ENCODE peak calls at places on chromosome 14, in six cellular contexts. L, T, P, Z, X and J are unnamed samples.

GRCh38 chr14:56092761-56093160 is 25.4 kb upstream of the PELI2 start:
- DNase-seq in L (no peak), T (no peak), P (no peak), Z (no peak), X (no peak), J (no peak)

GRCh38 chr14:101065246-101065645 is 161.7 kb upstream of the RTL1 start:
- DNase-seq in L (no peak), T (no peak), P (no peak), Z (no peak), X (no peak), J (no peak)

GRCh38 chr14:75399819-75400678 is 27.8 kb upstream of the JDP2 start:
- DNase-seq in L (peak; percentile 98), T (no peak), P (peak; percentile 73), Z (peak; percentile 98), X (peak; percentile 92), J (no peak)

GRCh38 chr14:21042918-21043317 is 756 bp downstream of the RNASE7 start:
- DNase-seq in L (peak; percentile 38), T (no peak), P (peak; percentile 25), Z (peak; percentile 44), X (no peak), J (no peak)

GRCh38 chr14:70838076-70838475 is 28.8 kb upstream of the MAP3K9 start:
- DNase-seq in L (no peak), T (no peak), P (no peak), Z (no peak), X (no peak), J (no peak)

GRCh38 chr14:21264025-21264801 is 5.0 kb downstream of the HNRNPC start:
- DNase-seq in L (no peak), T (no peak), P (peak; percentile 77), Z (no peak), X (no peak), J (no peak)

GRCh38 chr14:94171208-94171607 is 2.9 kb upstream of the PPP4R4 start:
- DNase-seq in L (no peak), T (no peak), P (peak; percentile 34), Z (no peak), X (no peak), J (no peak)

GRCh38 chr14:90573385-90574105 is 176.7 kb downstream of the CALM1 start:
- DNase-seq in L (no peak), T (peak; percentile 91), P (no peak), Z (no peak), X (no peak), J (no peak)

GRCh38 chr14:77967110-77967509 is 167.2 kb downstream of the ADCK1 start:
- DNase-seq in L (no peak), T (no peak), P (no peak), Z (no peak), X (no peak), J (no peak)

GRCh38 chr14:85574849-85575616 is 45.1 kb downstream of the FLRT2 start:
- DNase-seq in L (no peak), T (no peak), P (no peak), Z (no peak), X (no peak), J (no peak)

GRCh38 chr14:75981426-75981825 is 369 bp downstream of the TGFB3 start:
- DNase-seq in L (peak; percentile 33), T (peak; percentile 12), P (no peak), Z (no peak), X (no peak), J (no peak)

GRCh38 chr14:94341654-94342333 is 18.7 kb upstream of the SERPINA6 start:
- DNase-seq in L (no peak), T (no peak), P (peak; percentile 70), Z (no peak), X (no peak), J (no peak)

GRCh38 chr14:50260511-50260910 is 29.1 kb upstream of the SOS2 start:
- DNase-seq in L (no peak), T (peak; percentile 29), P (peak; percentile 49), Z (no peak), X (no peak), J (no peak)

GRCh38 chr14:105474478-105475268 is at the start of gene CRIP2:
- DNase-seq in L (no peak), T (peak; percentile 29), P (peak; percentile 33), Z (no peak), X (no peak), J (no peak)

GRCh38 chr14:50792058-50792477 is 38.9 kb downstream of the NIN start:
- DNase-seq in L (no peak), T (no peak), P (no peak), Z (no peak), X (no peak), J (no peak)

GRCh38 chr14:34053666-34054065 is 102.8 kb upstream of the EGLN3 start:
- DNase-seq in L (no peak), T (no peak), P (peak; percentile 40), Z (no peak), X (no peak), J (no peak)

GRCh38 chr14:104144911-104145825 is 6.8 kb downstream of the KIF26A start:
- DNase-seq in L (no peak), T (no peak), P (no peak), Z (no peak), X (peak; percentile 46), J (no peak)

GRCh38 chr14:75822522-75823288 is 159.1 kb downstream of the TGFB3 start:
- DNase-seq in L (no peak), T (no peak), P (peak; percentile 81), Z (no peak), X (no peak), J (no peak)

GRCh38 chr14:100294213-100294962 is 11.9 kb downstream of the SLC25A29 start:
- DNase-seq in L (no peak), T (peak; percentile 27), P (no peak), Z (no peak), X (no peak), J (no peak)

GRCh38 chr14:94681300-94682060 is 69.3 kb downstream of the SERPINA3 start:
- DNase-seq in L (peak; percentile 58), T (peak; percentile 22), P (peak; percentile 32), Z (peak; percentile 34), X (no peak), J (no peak)

GRCh38 chr14:100546051-100546443 is 41.2 kb downstream of the BEGAIN start:
- DNase-seq in L (no peak), T (no peak), P (no peak), Z (no peak), X (peak; percentile 65), J (no peak)

GRCh38 chr14:57737598-57737997 is 128.3 kb downstream of the SLC35F4 start:
- DNase-seq in L (no peak), T (no peak), P (peak; percentile 13), Z (no peak), X (no peak), J (no peak)

GRCh38 chr14:76876076-76876475 is 49.9 kb downstream of the LRRC74A start:
- DNase-seq in L (peak; percentile 67), T (peak; percentile 62), P (peak; percentile 67), Z (peak; percentile 45), X (no peak), J (peak; percentile 55)

GRCh38 chr14:38101679-38102078 is 106.0 kb upstream of the SSTR1 start:
- DNase-seq in L (no peak), T (no peak), P (no peak), Z (no peak), X (no peak), J (no peak)

GRCh38 chr14:53881161-53881846 is 75.3 kb downstream of the BMP4 start:
- DNase-seq in L (no peak), T (no peak), P (peak; percentile 21), Z (no peak), X (no peak), J (no peak)

GRCh38 chr14:104930526-104931322 is 6.0 kb downstream of the PLD4 start:
- DNase-seq in L (no peak), T (no peak), P (no peak), Z (peak; percentile 20), X (no peak), J (no peak)

GRCh38 chr14:20630340-20631022 is 11.0 kb downstream of the OR6S1 start:
- DNase-seq in L (no peak), T (peak; percentile 70), P (peak; percentile 18), Z (no peak), X (no peak), J (peak; percentile 88)

DNA sequence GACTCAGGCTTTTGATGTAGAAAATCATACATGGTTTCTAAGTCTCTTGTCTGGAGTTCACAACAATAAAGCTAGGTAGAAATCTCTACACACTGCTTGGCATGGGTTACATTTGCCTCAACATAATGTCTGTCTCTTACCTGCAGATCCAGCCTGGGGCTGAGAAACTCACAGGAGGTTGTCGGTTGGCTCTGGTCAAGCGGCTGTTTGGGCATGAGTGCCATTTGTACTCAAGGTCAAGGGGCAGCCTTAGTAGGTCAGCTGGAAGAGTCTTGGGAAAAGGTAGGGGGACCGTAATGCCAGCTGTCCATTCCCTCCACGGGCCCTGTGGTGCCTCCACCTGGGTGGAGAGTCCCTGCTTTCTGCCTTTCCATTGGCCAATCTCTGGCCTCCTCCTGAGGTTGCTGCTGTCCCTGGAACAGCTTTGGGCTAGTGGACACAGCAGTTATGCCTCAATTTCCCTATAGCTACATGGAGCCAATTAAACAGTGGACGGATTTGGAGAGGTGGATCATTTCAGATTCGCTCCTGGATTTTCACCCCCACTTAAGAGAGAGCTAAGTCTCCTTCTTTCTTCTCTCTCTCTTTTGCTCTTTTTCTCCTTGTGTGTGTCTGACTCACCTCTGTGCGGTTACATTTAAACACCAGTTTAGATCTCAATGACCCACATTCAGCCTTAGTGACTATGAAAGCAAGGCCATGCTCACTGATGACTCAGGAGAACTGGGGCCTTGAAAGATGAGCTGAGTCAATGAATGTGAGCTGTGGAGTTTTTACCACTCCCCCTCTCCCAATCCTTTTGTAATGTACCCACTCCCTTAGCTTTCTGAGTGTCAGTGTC is 132.8 kb upstream of the HIF1A start:
- DNase-seq in L (peak; percentile 57), T (peak; percentile 79), P (peak; percentile 100), Z (peak; percentile 74), X (no peak), J (no peak)
- H3K4me3 ChIP-seq in L (no peak overlapping the region), T (no peak overlapping the region), P (no peak overlapping the region), Z (no peak overlapping the region), X (no peak overlapping the region), J (no peak overlapping the region)

DNA sequence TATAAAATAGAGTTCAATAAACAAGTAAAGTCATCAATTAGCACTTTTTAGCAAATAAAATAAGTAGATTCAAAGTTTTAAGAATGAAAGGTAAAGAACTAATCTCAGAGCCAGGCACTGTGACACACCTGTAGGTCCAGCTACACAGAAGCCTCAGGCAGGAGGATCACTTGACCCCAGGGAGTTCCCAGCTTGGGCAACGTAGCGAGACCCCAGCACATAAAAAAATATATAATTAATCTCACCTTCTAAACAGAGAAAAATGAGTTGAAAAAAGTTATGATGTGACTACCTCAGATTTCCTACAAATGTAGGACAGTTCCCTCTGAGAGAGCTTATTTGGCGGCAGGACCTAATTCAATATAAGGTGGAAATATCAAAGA is 19.3 kb downstream of the DAD1 start:
- DNase-seq in L (no peak), T (no peak), P (no peak), Z (no peak), X (no peak), J (no peak)
- H3K4me3 ChIP-seq in L (no peak overlapping the region), T (no peak overlapping the region), P (no peak overlapping the region), Z (no peak overlapping the region), X (no peak overlapping the region), J (no peak overlapping the region)

GRCh38 chr14:96682401-96682800 is 114.8 kb upstream of the VRK1 start:
- DNase-seq in L (no peak), T (no peak), P (no peak), Z (no peak), X (no peak), J (no peak)
- H3K4me3 ChIP-seq in L (no peak overlapping the region), T (no peak overlapping the region), P (no peak overlapping the region), Z (no peak overlapping the region), X (no peak overlapping the region), J (no peak overlapping the region)

DNA sequence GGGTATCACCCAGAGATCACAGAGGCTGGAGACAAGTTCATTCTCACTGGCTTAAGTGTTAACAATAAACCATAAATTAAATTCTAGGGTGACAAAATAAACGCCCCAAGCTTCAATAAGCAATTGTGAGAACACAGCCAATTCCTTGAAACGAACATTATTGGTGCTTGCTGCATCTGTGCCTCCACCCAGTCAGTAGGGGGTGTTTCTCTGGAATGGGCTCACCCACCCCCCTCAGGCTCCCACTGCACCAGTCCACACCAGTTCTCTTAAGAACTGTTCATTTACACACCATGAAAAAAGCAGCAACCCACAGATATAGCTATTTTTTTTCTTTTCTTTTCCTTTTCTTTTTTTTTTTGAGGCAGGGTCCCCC is 34.7 kb downstream of the CDC42BPB start:
- DNase-seq in L (no peak), T (peak; percentile 14), P (no peak), Z (no peak), X (no peak), J (no peak)
- H3K4me3 ChIP-seq in L (no peak overlapping the region), T (no peak overlapping the region), P (no peak overlapping the region), Z (no peak overlapping the region), X (no peak overlapping the region), J (no peak overlapping the region)